ENCODE peak calls at places on chromosomes 4 and X, in seven cellular contexts. A, H, X, S, L, Y and K are unnamed samples.

GRCh38 chr4:60134106-60134505 is 1066.0 kb upstream of the ADGRL3 start:
- DNase-seq in X (no peak), S (no peak), L (no peak), H (no peak), A (no peak), Y (no peak), K (no peak)

GRCh38 chrX:95835223-95835622 is 849.4 kb upstream of the DIAPH2 start:
- DNase-seq in Y (no peak), L (no peak), X (no peak), S (no peak), A (no peak), H (no peak), K (no peak)

GRCh38 chr4:27318740-27319139 is 458.1 kb downstream of the STIM2 start:
- DNase-seq in A (peak; percentile 72), L (peak; percentile 57), H (no peak), S (no peak), X (peak; percentile 71), Y (no peak), K (no peak)

GRCh38 chr4:182578402-182578801 is 335.2 kb downstream of the TENM3 start:
- DNase-seq in X (no peak), Y (no peak), A (no peak), S (no peak), H (no peak), L (peak; percentile 70), K (no peak)

GRCh38 chr4:54550415-54551171 is 107.2 kb upstream of the KIT start:
- DNase-seq in H (no peak), S (no peak), X (no peak), Y (peak; percentile 60), L (peak; percentile 45), A (peak; percentile 15), K (no peak)

GRCh38 chr4:189088783-189089182 is 851.9 kb upstream of the FRG1 start:
- DNase-seq in Y (no peak), X (no peak), S (no peak), L (no peak), A (no peak), H (no peak), K (no peak)

GRCh38 chrX:75893281-75893680 is 108.2 kb upstream of the MAGEE2 start:
- DNase-seq in X (no peak), H (no peak), L (no peak), A (no peak), S (no peak), Y (no peak), K (no peak)

GRCh38 chrX:140715787-140716186 is 6.2 kb downstream of the LINC00632 start:
- DNase-seq in H (no peak), Y (no peak), S (no peak), A (no peak), L (no peak), X (no peak), K (no peak)

GRCh38 chr4:148800943-148801342 is 358.7 kb upstream of the NR3C2 start:
- DNase-seq in S (no peak), A (no peak), Y (no peak), H (no peak), X (no peak), L (no peak), K (no peak)

GRCh38 chr4:153912296-153912695 is 123.4 kb upstream of the SFRP2 start:
- DNase-seq in Y (no peak), H (no peak), L (no peak), X (no peak), S (no peak), A (no peak), K (no peak)

GRCh38 chrX:1686642-1687041 is 71.8 kb downstream of the ASMT start:
- DNase-seq in A (no peak), L (no peak), H (no peak), Y (no peak), S (no peak), X (no peak), K (no peak)

GRCh38 chrX:47958943-47959342 is 44.8 kb downstream of the ZNF182 start:
- DNase-seq in Y (no peak), A (no peak), H (no peak), L (peak; percentile 17), S (no peak), X (no peak), K (no peak)

GRCh38 chrX:8726031-8726652 is 5.8 kb downstream of the ANOS1 start:
- DNase-seq in X (no peak), A (no peak), H (no peak), L (no peak), S (no peak), Y (no peak), K (no peak)

GRCh38 chrX:38935561-38935960 is 134.3 kb downstream of the MID1IP1 start:
- DNase-seq in Y (no peak), H (no peak), A (no peak), X (no peak), S (no peak), L (no peak), K (no peak)

GRCh38 chr4:157314906-157315305 is 94.4 kb downstream of the GRIA2 start:
- DNase-seq in H (no peak), A (no peak), X (no peak), Y (no peak), S (no peak), L (no peak), K (no peak)

GRCh38 chr4:184267673-184268573 is 50.2 kb upstream of the ENPP6 start:
- DNase-seq in Y (peak; percentile 43), H (no peak), X (peak; percentile 71), S (no peak), A (no peak), L (peak; percentile 30), K (peak; percentile 35)

GRCh38 chrX:8960809-8961413 is 73.0 kb downstream of the FAM9B start:
- DNase-seq in H (no peak), S (no peak), X (no peak), Y (no peak), A (peak; percentile 29), L (no peak), K (no peak)

GRCh38 chr4:5385741-5386251 is 322.6 kb downstream of the EVC2 start:
- DNase-seq in L (peak; percentile 52), Y (no peak), X (no peak), S (peak; percentile 16), A (no peak), H (no peak), K (no peak)

GRCh38 chrX:24837966-24838365 is 144.2 kb downstream of the POLA1 start:
- DNase-seq in A (no peak), S (no peak), L (no peak), Y (no peak), H (no peak), X (no peak), K (no peak)

GRCh38 chr4:69026974-69027373 is 69.3 kb upstream of the UGT2B7 start:
- DNase-seq in S (no peak), H (no peak), A (no peak), Y (no peak), X (no peak), L (no peak), K (no peak)

GRCh38 chr4:69025999-69026387 is 70.3 kb upstream of the UGT2B7 start:
- DNase-seq in A (no peak), H (no peak), L (no peak), X (no peak), S (no peak), Y (no peak), K (no peak)

DNA sequence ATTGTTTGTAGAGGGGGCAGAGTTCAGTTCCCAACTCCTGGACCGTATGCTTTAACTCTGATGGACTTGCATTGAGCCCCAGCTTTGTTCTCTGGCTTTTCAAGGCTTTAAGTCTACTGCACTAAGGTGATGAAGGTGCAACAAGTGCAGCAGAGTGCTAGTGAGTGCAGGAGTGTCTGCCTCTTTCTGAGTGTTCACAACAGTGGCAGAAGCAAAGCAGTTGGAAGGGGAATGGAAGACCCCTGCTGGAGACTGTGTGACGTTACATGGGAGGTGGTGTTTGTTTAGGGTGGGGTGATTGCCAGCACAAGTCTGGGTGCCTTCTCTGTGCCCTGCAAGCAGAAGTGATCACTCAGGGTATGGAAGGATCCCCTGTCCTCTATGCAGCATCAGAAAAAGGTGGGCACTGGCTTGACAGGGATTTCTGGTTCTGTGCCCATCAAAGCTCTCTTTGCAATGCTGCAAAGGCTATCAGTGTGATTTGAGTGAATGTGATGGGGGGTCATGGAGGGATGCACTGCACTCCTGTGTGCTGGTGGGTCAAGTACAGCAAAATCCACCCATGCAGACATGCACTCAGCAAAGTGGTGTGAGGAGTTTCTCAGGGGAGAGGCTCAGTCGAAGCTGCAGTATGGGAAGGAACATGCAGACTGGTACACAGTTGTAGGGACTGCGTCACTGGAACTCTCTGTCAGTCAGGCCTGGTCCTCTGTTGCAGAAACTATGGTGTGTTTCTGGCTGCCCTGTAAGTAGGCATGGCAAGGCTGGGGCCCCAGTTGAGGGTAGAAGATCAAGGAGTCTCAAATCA is 70.9 kb upstream of the UGT2B7 start:
- DNase-seq in H (no peak), A (peak; percentile 64), S (no peak), L (peak; percentile 41), X (no peak), Y (no peak), K (no peak)
- TF ChIP-seq CTCF in H (no peak), A (peak; percentile 58), S (no peak), L (peak; percentile 39), X (no peak), Y (no peak), K (no peak)

DNA sequence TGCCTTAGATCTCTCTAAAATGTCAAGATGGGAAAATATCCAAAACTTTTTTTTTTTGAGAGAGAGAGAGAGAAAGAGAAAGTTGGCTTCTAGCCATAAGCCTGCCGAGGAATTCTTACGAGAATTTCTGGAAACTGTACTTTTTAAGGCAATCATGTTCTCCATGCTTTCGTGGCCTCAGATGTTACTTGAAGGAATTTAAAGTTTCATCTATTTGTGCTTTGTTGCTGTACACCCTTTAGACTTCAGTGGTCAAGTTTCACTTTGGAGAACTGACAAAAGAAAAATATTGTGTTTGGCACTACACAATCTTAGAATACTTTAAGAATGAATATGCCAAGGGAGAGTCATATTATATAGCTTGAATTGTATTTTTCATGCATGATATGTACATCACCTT is 53.9 kb downstream of the FAT4 start:
- DNase-seq in X (no peak), Y (no peak), L (peak; percentile 23), A (no peak), H (no peak), S (no peak), K (no peak)
- H3K4me1 ChIP-seq in X (peaks cover 11% of the 10 kb centered on the region), Y (no peaks in the 10 kb centered on the region), L (no peaks in the 10 kb centered on the region), A (no peaks in the 10 kb centered on the region), H (no peaks in the 10 kb centered on the region), S (peaks cover 6% of the 10 kb centered on the region), K (peaks cover 3% of the 10 kb centered on the region)

GRCh38 chrX:124690495-124690894 is 344.1 kb downstream of the SH2D1A start:
- DNase-seq in H (no peak), Y (no peak), X (no peak), A (no peak), L (no peak), S (no peak), K (no peak)
- TF ChIP-seq CTCF in H (no peak), Y (no peak), X (no peak), A (no peak), L (no peak), S (no peak), K (no peak)

DNA sequence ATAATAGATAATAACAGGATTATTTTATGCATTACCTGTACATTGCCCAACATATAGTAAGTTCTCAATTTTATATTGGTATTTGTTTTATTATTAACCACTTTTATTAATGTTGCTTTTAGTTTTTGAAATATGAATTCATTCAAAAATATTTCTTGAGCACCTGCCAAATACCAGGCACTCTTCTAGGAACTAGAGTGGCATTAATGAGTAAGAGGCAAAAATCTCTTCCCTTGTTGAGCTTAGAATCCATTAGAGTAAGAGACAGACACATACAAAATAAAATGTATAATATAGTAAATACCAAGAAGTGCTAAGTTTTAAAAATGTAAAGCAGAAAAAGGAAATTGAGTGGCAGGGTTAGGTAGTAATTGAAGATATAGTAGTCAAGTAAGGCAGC is 45.8 kb downstream of the TET2 start:
- DNase-seq in Y (no peak), H (no peak), A (no peak), L (no peak), X (no peak), S (no peak), K (no peak)
- H3K4me1 ChIP-seq in Y (peaks cover 27% of the 10 kb centered on the region), H (peaks cover 6% of the 10 kb centered on the region), A (no peaks in the 10 kb centered on the region), L (peaks cover 11% of the 10 kb centered on the region), X (peaks cover 12% of the 10 kb centered on the region), S (peaks cover 67% of the 10 kb centered on the region), K (peaks cover 15% of the 10 kb centered on the region)